ENCODE peak calls at places on chromosomes 11 and 22, in seven cellular contexts. S is prostate gland, G is GM23338, Z is breast epithelium, C is sigmoid colon, A is SK-N-SH, E is endothelial cell of umbilical vein. P is an unnamed sample.

GRCh38 chr11:2589538-2589934 is 110.3 kb downstream of the KCNQ1OT1 start:
- DNase-seq in S (no peak), G (no peak), Z (no peak), C (no peak), A (peak), E (no peak), P (no peak)

GRCh38 chr11:107988397-107989158 is 20.1 kb upstream of the CUL5 start:
- DNase-seq in S (no peak), G (no peak), Z (no peak), C (no peak), A (no peak), E (no peak), P (no peak)

GRCh38 chr22:45638834-45639746 is 32.5 kb upstream of the ATXN10 start:
- DNase-seq in S (no peak), G (peak), Z (no peak), C (peak), A (no peak), E (peak), P (peak)

GRCh38 chr22:31329453-31330215 is 16.5 kb downstream of the PATZ1 start:
- DNase-seq in S (no peak), G (no peak), Z (no peak), C (no peak), A (no peak), E (no peak), P (no peak)

GRCh38 chr11:64245797-64246623 is 733 bp downstream of the PPP1R14B start:
- DNase-seq in S (no peak), G (peak), Z (peak), C (peak), A (peak), E (peak), P (no peak)

GRCh38 chr11:41536001-41536568 is 76.6 kb upstream of the LRRC4C start:
- DNase-seq in S (no peak), G (no peak), Z (no peak), C (no peak), A (no peak), E (no peak), P (no peak)

GRCh38 chr11:66700337-66700736 is 22.6 kb upstream of the RBM4B start:
- DNase-seq in S (no peak), G (no peak), Z (no peak), C (no peak), A (no peak), E (no peak), P (no peak)

GRCh38 chr11:11332141-11332710 is 20.8 kb downstream of the CSNK2A3 start:
- DNase-seq in S (no peak), G (peak), Z (no peak), C (no peak), A (no peak), E (no peak), P (no peak)

GRCh38 chr11:19241260-19242183 is 777 bp upstream of the E2F8 start:
- DNase-seq in S (no peak), G (peak), Z (no peak), C (peak), A (peak), E (peak), P (no peak)

GRCh38 chr11:74212533-74212932 is 41.4 kb downstream of the PPME1 start:
- DNase-seq in S (no peak), G (peak), Z (no peak), C (no peak), A (no peak), E (no peak), P (no peak)

GRCh38 chr22:19941365-19942070 is at the start of the genes COMT and TXNRD2:
- DNase-seq in S (peak), G (peak), Z (peak), C (peak), A (peak), E (peak), P (no peak)

GRCh38 chr22:23789638-23790037 is 2.9 kb downstream of the SMARCB1 start:
- DNase-seq in S (no peak), G (no peak), Z (no peak), C (no peak), A (peak), E (no peak), P (no peak)

GRCh38 chr11:102421262-102421661 is 31.3 kb downstream of the TMEM123 start:
- DNase-seq in S (no peak), G (no peak), Z (no peak), C (no peak), A (no peak), E (no peak), P (no peak)

GRCh38 chr22:35335936-35336781 is 36.5 kb downstream of the TOM1 start:
- DNase-seq in S (no peak), G (no peak), Z (no peak), C (peak), A (peak), E (no peak), P (no peak)

GRCh38 chr22:46963672-46964545 is 201.5 kb downstream of the TBC1D22A start:
- DNase-seq in S (no peak), G (no peak), Z (no peak), C (peak), A (no peak), E (peak), P (no peak)

GRCh38 chr11:45737056-45737455 is 67.9 kb upstream of the SLC35C1 start:
- DNase-seq in S (no peak), G (no peak), Z (no peak), C (no peak), A (no peak), E (no peak), P (no peak)

GRCh38 chr11:78807351-78807750 is 232.7 kb upstream of the NARS2 start:
- DNase-seq in S (no peak), G (no peak), Z (no peak), C (no peak), A (no peak), E (no peak), P (no peak)

GRCh38 chr11:69003301-69003865 is 9.7 kb downstream of the MRGPRF start:
- DNase-seq in S (no peak), G (no peak), Z (peak), C (peak), A (no peak), E (no peak), P (no peak)

GRCh38 chr11:40241524-40242037 is 1217.9 kb downstream of the LRRC4C start:
- DNase-seq in S (no peak), G (no peak), Z (no peak), C (peak), A (no peak), E (no peak), P (no peak)

GRCh38 chr22:28793976-28794584 is 6.3 kb downstream of the XBP1 start:
- DNase-seq in S (no peak), G (no peak), Z (no peak), C (no peak), A (no peak), E (no peak), P (no peak)

GRCh38 chr11:129230006-129230405 is 37.9 kb upstream of the ARHGAP32 start:
- DNase-seq in S (no peak), G (no peak), Z (no peak), C (no peak), A (no peak), E (peak), P (no peak)

GRCh38 chr11:35087648-35088047 is 51.3 kb upstream of the CD44 start:
- DNase-seq in S (no peak), G (no peak), Z (no peak), C (no peak), A (no peak), E (peak), P (peak)

GRCh38 chr11:31802990-31803812 is 7.9 kb downstream of the PAX6 start:
- DNase-seq in S (no peak), G (peak), Z (no peak), C (no peak), A (peak), E (no peak), P (peak)

GRCh38 chr11:8192016-8192895 is 23.4 kb upstream of the RIC3 start:
- DNase-seq in S (peak), G (peak), Z (no peak), C (no peak), A (peak), E (peak), P (peak)

GRCh38 chr11:44651535-44652130 is 75.1 kb upstream of the TSPAN18 start:
- DNase-seq in S (no peak), G (no peak), Z (no peak), C (no peak), A (no peak), E (peak), P (no peak)

GRCh38 chr11:29879560-29879959 is 137.3 kb downstream of the KCNA4 start:
- DNase-seq in S (no peak), G (no peak), Z (no peak), C (no peak), A (no peak), E (no peak), P (no peak)

GRCh38 chr11:16604784-16605439 is 133.5 kb upstream of the C11orf58 start:
- DNase-seq in S (no peak), G (peak), Z (no peak), C (peak), A (peak), E (peak), P (no peak)

GRCh38 chr11:19868281-19868821 is 155.7 kb downstream of the NAV2 start:
- DNase-seq in S (peak), G (peak), Z (peak), C (peak), A (peak), E (peak), P (no peak)

GRCh38 chr11:61679893-61680621 is at the start of gene DAGLA:
- DNase-seq in S (peak), G (peak), Z (peak), C (peak), A (peak), E (peak), P (no peak)

GRCh38 chr22:41976070-41976901 is 7.0 kb downstream of the SEPTIN3 start:
- DNase-seq in S (peak), G (peak), Z (no peak), C (no peak), A (peak), E (no peak), P (no peak)

DNA sequence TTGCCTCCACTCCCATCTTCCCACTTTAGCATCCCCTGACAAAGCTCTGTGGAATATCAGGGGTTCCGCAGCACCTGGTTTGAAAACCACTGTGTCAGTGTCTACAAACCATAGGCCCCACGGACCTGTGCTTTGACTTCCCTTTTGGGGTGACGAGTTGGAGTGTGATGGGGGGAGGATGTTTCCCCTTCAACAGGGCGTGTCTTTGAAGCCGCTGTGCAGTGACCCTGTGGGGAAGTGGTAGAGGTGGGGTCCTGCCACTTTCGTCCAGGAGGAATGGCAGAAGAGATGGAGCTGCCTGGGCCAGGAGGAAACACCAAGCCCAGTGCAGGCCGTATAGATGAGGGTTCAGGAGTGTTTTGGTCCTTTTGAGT is 20.9 kb downstream of the TPBGL start:
- DNase-seq in S (no peak), G (no peak), Z (peak), C (peak), A (no peak), E (no peak), P (no peak)
- TF ChIP-seq POLR2AphosphoS5 in S (no peak), G (no peak), Z (no peak), C (peak), A (no peak), E (no peak), P (no peak)

GRCh38 chr22:27591060-27591459 is 210.5 kb downstream of the MN1 start:
- DNase-seq in S (no peak), G (no peak), Z (no peak), C (no peak), A (no peak), E (no peak), P (no peak)
- TF ChIP-seq POLR2AphosphoS5 in S (no peak), G (no peak), Z (no peak), C (no peak), A (no peak), E (no peak), P (no peak)

DNA sequence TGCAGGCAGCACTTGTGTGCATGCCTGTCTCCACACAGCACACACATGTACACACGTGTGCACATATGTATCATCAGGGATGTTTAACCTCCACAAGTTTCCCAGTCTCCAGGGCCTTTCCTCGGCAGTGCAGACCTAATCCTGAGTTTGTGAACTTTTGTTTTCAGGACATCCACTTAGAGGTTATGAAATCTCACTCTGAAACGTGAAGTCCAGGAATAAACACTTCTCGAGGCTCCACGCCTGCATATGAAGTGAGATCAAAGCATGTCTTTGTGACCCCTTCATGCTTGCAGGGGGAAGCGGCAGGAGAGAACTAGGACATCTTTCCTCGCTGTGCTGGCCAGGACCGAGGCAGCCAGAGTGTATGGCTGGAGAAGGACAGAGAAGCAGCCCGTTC is 3.1 kb downstream of the SHISAL1 start:
- DNase-seq in S (no peak), G (no peak), Z (no peak), C (peak), A (no peak), E (no peak), P (no peak)
- TF ChIP-seq POLR2AphosphoS5 in S (peak), G (no peak), Z (no peak), C (peak), A (no peak), E (no peak), P (no peak)

DNA sequence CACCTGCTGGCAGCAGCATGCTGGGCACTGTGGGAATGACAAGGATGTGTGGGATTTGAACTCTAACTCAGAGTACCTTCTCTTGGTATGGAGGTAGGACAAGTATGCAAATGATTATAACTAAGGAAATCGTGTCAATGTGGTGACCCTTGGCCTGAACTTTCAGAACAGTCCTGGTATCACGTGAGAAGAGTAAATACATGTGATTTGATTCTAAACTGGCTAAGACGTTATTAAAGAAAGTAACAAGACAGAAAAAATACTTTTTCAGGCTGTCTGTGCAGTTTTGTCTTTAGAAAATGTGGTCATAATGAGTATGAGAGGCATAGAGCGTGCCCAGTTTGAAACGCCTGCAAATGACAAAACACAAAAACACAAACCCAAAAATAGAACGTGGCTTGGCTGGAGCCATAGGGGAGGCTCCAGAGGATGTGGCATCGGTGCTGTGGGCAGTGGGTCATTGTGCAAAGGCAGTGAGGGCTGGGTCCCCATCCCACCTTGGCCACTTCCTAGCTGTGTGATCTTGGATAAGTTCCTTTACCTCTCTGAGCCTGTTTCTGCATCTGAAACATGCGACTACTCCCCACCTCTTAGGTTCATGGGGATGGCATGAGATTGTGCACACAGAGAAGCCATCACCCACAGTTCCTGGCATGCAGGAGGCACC is 18.4 kb upstream of the IL2RB start:
- DNase-seq in S (no peak), G (no peak), Z (no peak), C (peak), A (no peak), E (no peak), P (no peak)
- TF ChIP-seq POLR2AphosphoS5 in S (no peak), G (no peak), Z (no peak), C (no peak), A (no peak), E (no peak), P (no peak)

GRCh38 chr11:62688481-62688880 is 849 bp downstream of the LRRN4CL start:
- DNase-seq in S (no peak), G (no peak), Z (no peak), C (no peak), A (no peak), E (no peak), P (no peak)

GRCh38 chr11:62687508-62688396 is 1.6 kb downstream of the LRRN4CL start:
- DNase-seq in S (no peak), G (peak), Z (no peak), C (peak), A (peak), E (no peak), P (no peak)

GRCh38 chr11:62694455-62695167 is 5.3 kb upstream of the LRRN4CL start:
- DNase-seq in S (peak), G (peak), Z (peak), C (peak), A (peak), E (peak), P (no peak)

DNA sequence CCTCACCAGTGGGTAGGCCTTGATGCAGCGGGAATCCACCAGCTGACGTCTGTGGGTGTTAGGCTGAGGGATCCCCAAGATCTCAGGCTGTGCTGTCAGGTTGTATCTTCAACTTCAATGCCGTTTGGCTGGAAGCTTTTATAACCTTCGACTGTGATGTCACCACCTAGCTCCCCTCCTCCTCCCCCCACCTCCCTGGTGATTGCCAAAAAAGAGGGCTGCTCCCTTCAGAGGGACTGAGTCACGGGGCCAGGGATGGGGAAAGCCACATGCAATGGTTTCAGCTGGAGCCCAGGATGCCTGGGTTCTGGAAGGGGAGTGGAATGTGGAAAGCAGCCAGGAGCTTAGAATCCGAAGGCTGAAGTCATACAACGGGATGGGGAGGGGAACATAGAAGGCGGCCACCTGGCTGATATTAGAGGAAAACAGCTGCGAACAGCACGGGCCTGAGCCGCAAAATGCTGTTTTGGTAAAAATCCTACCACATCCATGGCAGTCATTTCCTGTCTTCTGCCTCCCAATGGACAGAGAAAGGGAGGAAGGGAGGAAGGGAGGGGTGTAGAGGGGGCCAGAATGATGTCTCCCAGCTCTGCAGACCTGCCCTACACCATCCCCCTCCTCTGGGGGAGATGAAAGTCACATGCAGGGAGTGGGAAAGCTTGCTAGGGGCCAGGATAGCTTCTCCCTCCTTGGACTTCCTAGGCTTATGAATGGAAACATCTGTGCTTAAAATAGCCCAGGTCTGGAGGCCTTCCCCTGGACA is at the start of gene LRRN4CL:
- DNase-seq in S (no peak), G (no peak), Z (no peak), C (peak), A (peak), E (no peak), P (no peak)
- TF ChIP-seq POLR2AphosphoS5 in S (no peak), G (no peak), Z (peak), C (peak), A (peak), E (no peak), P (peak)

GRCh38 chr11:65650547-65651338 is 12.0 kb downstream of the RELA start:
- DNase-seq in S (peak), G (peak), Z (peak), C (no peak), A (no peak), E (no peak), P (no peak)

GRCh38 chr11:65652511-65653228 is 10.0 kb downstream of the RELA start:
- DNase-seq in S (peak), G (peak), Z (peak), C (peak), A (peak), E (peak), P (no peak)

GRCh38 chr11:65651589-65652510 is 10.9 kb downstream of the RELA start:
- DNase-seq in S (peak), G (peak), Z (peak), C (peak), A (no peak), E (no peak), P (no peak)

GRCh38 chr11:65649656-65650546 is 12.0 kb downstream of the SIPA1 start:
- DNase-seq in S (no peak), G (no peak), Z (no peak), C (no peak), A (no peak), E (no peak), P (no peak)

DNA sequence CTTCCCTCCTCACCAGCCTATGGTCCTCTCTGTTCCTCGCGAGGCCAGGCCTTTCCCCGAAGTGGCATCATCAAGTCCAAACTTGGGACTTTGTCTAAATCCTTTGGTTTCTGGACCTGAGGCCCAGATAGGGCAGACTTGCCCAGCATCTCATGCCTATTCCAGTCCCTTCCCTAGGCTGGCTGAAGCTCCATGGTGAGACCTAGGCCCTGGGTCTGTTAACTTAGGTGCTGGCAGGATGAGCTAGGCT is 11.5 kb downstream of the RELA start:
- DNase-seq in S (no peak), G (no peak), Z (no peak), C (no peak), A (no peak), E (no peak), P (no peak)
- TF ChIP-seq POLR2AphosphoS5 in S (no peak), G (no peak), Z (no peak), C (no peak), A (no peak), E (no peak), P (no peak)

DNA sequence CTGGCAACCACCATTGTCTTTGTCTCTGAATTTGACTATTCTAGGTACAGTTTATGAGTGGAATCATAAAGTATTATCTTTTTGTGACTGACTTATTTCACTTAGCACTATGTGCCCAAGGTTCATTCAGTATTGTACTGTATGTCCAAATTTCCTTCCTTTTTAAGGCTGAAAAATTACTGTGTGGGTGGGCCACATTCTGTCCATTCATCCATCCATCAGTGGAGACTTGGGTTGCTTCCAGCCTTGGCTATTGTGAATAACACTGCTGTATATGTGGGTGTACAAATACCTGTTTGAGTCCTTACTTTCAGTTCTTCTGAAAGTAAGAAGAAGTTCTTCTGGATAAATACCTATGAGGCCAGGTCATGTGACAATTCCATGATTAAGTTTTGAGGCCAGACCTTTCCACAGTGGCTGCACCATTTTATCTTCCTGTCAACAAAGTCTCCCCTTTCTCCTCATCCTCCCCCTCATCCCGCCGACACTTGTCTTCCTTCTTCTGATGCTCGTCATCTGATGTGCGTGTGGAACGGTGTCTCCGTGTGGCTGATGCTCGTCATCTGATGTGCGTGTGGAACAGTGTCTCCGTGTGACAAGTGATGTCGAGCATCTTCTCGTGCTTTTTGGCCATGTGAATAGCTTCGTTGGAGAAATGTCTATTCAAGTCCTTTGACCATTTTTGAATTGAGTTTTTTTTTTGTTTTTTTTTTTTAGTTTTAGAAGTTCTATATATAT is 49.5 kb downstream of the SBF1 start:
- DNase-seq in S (no peak), G (no peak), Z (no peak), C (no peak), A (no peak), E (peak), P (no peak)
- TF ChIP-seq POLR2AphosphoS5 in S (no peak), G (no peak), Z (no peak), C (no peak), A (no peak), E (no peak), P (no peak)